ENCODE peak calls at places on chromosomes 12 and 14, in four cellular contexts. O is HAP-1; L is activated CD4-positive, alpha-beta memory T cell treated with anti-CD3 and anti-CD28 coated beads, Interleukin-2, amount 10 ng/mL, durations not matched to agents 7 days and 5 days; M is neural crest cell. D is an unnamed sample.

GRCh38 chr14:99273025-99273723 is 1.2 kb upstream of the BCL11B start:
- DNase-seq in O (peak; percentile 81), M (peak; percentile 36), L (peak; percentile 57), D (peak; percentile 41)

GRCh38 chr14:61381589-61381988 is 60.2 kb downstream of the PRKCH start:
- DNase-seq in M (no peak), L (no peak), O (no peak), D (no peak)

GRCh38 chr14:61750708-61751474 is 11.3 kb upstream of the SNAPC1 start:
- DNase-seq in O (peak; percentile 84), M (no peak), L (peak; percentile 88), D (peak; percentile 86)

GRCh38 chr12:100555722-100556121 is 17.8 kb upstream of the GAS2L3 start:
- DNase-seq in L (no peak), M (no peak), O (no peak), D (no peak)

GRCh38 chr12:77294016-77294415 is 228.6 kb upstream of the E2F7 start:
- DNase-seq in L (no peak), M (no peak), O (no peak), D (no peak)

GRCh38 chr12:132288516-132289188 is 40.7 kb downstream of the GALNT9 start:
- DNase-seq in L (no peak), M (no peak), O (no peak), D (no peak)

GRCh38 chr12:96121271-96121711 is 72.9 kb upstream of the ELK3 start:
- DNase-seq in L (no peak), M (no peak), O (no peak), D (no peak)

GRCh38 chr12:5388581-5389535 is 43.0 kb upstream of the NTF3 start:
- DNase-seq in O (no peak), M (no peak), L (no peak), D (no peak)

D was measured in Caco-2.